ENCODE peak calls at places on chromosomes 12 and 14, in eight cellular contexts. G is brain microvascular endothelial cell; N is CD8-positive, alpha-beta T cell; D is fibroblast of lung; O is endothelial cell; R is RWPE1; Z is bronchial epithelial cell; B is sigmoid colon. L is an unnamed sample.

GRCh38 chr12:64665506-64665905 is 55.2 kb downstream of the RASSF3 start:
- DNase-seq in R (no peak), Z (peak), D (no peak), N (no peak), O (peak), B (no peak), G (no peak), L (no peak)

GRCh38 chr14:61568572-61569011 is 126.7 kb upstream of the HIF1A start:
- DNase-seq in O (peak), R (no peak), G (no peak), B (no peak), N (peak), Z (no peak), D (no peak), L (no peak)

GRCh38 chr12:53221203-53222076 is 10.6 kb downstream of the RARG start:
- DNase-seq in Z (no peak), N (no peak), D (peak), O (peak), G (peak), R (peak), B (peak), L (peak)

GRCh38 chr12:74624206-74624605 is 86.6 kb downstream of the ATXN7L3B start:
- DNase-seq in O (no peak), D (no peak), B (no peak), N (no peak), G (no peak), R (no peak), Z (no peak), L (no peak)

GRCh38 chr14:61322011-61322798 is 826 bp downstream of the PRKCH start:
- DNase-seq in D (no peak), G (no peak), O (no peak), R (peak), Z (no peak), B (peak), N (no peak), L (no peak)

GRCh38 chr12:50924131-50924438 is 28.3 kb upstream of the HIGD1C start:
- DNase-seq in B (no peak), O (peak), Z (no peak), R (no peak), D (no peak), N (no peak), G (peak), L (no peak)

GRCh38 chr14:86055512-86055911 is 525.6 kb downstream of the FLRT2 start:
- DNase-seq in N (no peak), Z (peak), D (peak), G (no peak), B (no peak), O (no peak), R (no peak), L (no peak)

GRCh38 chr12:71684081-71684480 is 1.8 kb upstream of the TMEM19 start:
- DNase-seq in G (no peak), R (no peak), B (no peak), O (no peak), N (no peak), D (no peak), Z (no peak), L (no peak)

GRCh38 chr12:29073631-29074239 is 75.3 kb upstream of the FAR2 start:
- DNase-seq in N (peak), O (peak), G (peak), R (peak), D (peak), Z (peak), B (no peak), L (peak)

GRCh38 chr14:100469632-100470522 is 117.3 kb downstream of the BEGAIN start:
- DNase-seq in Z (no peak), B (no peak), D (no peak), R (no peak), O (no peak), N (no peak), G (no peak), L (no peak)

GRCh38 chr14:99333841-99334240 is 61.8 kb upstream of the BCL11B start:
- DNase-seq in G (no peak), Z (no peak), B (no peak), R (no peak), N (no peak), O (no peak), D (no peak), L (no peak)

GRCh38 chr12:78210894-78211302 is 380.2 kb downstream of the NAV3 start:
- DNase-seq in N (no peak), G (peak), Z (peak), B (no peak), R (peak), O (no peak), D (peak), L (peak)

GRCh38 chr12:6523708-6524107 is 10.6 kb upstream of the GAPDH start:
- DNase-seq in N (no peak), G (no peak), Z (no peak), O (no peak), B (no peak), D (no peak), R (no peak), L (no peak)
- TF ChIP-seq CTCF in N (no peak), G (no peak), Z (no peak), O (no peak), B (no peak), D (no peak), R (no peak), L (no peak)

GRCh38 chr12:100348657-100349454 is 8.0 kb upstream of the SLC17A8 start:
- DNase-seq in R (peak), Z (peak), G (no peak), N (no peak), O (no peak), B (no peak), D (peak), L (no peak)
- TF ChIP-seq CTCF in R (no peak), Z (no peak), G (peak), N (no peak), O (peak), B (no peak), D (peak), L (peak)

GRCh38 chr12:131850856-131851559 is 22.8 kb downstream of the MMP17 start:
- DNase-seq in O (no peak), Z (no peak), N (no peak), B (no peak), G (no peak), R (no peak), D (no peak), L (no peak)
- TF ChIP-seq CTCF in O (no peak), Z (no peak), N (no peak), B (peak), G (peak), R (peak), D (peak), L (peak)

GRCh38 chr12:11171145-11171952 is at the start of gene SMIM10L1:
- DNase-seq in G (peak), R (peak), B (peak), Z (peak), N (peak), O (peak), D (peak), L (peak)
- TF ChIP-seq CTCF in G (peak), R (no peak), B (no peak), Z (no peak), N (no peak), O (no peak), D (peak), L (no peak)

DNA sequence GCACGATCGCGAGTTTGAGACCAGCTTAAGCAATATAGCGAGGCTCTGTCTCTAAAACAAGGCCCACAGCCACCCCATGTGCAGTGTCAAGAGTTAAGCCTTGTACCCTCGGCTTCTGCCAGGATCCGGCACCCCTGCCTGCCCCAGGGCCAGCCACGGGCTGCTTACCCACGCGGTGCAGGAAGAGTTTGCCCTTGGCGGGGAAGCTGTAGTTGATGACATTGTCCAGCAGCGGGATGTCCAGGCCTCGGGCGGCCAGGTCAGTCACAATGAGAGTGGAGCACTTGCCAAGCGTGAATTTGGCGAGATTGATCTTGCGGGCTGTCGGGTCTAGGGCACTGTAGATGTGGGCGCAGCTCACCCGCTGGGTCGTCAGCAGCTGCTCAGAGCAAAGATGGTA is 13.1 kb downstream of the DDX54 start:
- DNase-seq in R (no peak), N (no peak), D (no peak), O (no peak), B (no peak), G (no peak), Z (no peak), L (no peak)
- TF ChIP-seq CTCF in R (no peak), N (no peak), D (no peak), O (no peak), B (no peak), G (no peak), Z (no peak), L (no peak)

L was measured in neural crest cell.